ENCODE peak calls at places on chromosomes 16 and 17, in ten cellular contexts. D, R, S, E, I, K, F, W, N and B are unnamed samples.

GRCh38 chr16:31198207-31198882 is 4.2 kb downstream of the PYCARD start:
- DNase-seq in D (no peak), R (no peak), S (no peak), E (no peak), I (no peak), K (no peak), F (no peak), W (no peak), N (no peak), B (no peak)

GRCh38 chr17:302300-302698 is 50.3 kb downstream of the RPH3AL start:
- DNase-seq in D (no peak), R (no peak), S (no peak), E (no peak), I (no peak), K (no peak), F (no peak), W (no peak), N (no peak), B (no peak)

GRCh38 chr17:80028030-80028429 is 7.6 kb downstream of the TBC1D16 start:
- DNase-seq in D (no peak), R (no peak), S (no peak), E (no peak), I (no peak), K (no peak), F (no peak), W (no peak), N (no peak), B (no peak)

GRCh38 chr16:57305159-57305811 is 20.8 kb upstream of the PLLP start:
- DNase-seq in D (no peak), R (no peak), S (no peak), E (no peak), I (no peak), K (no peak), F (no peak), W (peak), N (no peak), B (no peak)

GRCh38 chr17:64326420-64327054 is 63.5 kb upstream of the TEX2 start:
- DNase-seq in D (peak), R (no peak), S (peak), E (peak), I (no peak), K (peak), F (no peak), W (peak), N (no peak), B (peak)

GRCh38 chr16:30649725-30650368 is 913 bp upstream of the PRR14 start:
- DNase-seq in D (no peak), R (no peak), S (no peak), E (no peak), I (no peak), K (peak), F (peak), W (no peak), N (no peak), B (no peak)

GRCh38 chr17:59356543-59357218 is 25.2 kb downstream of the YPEL2 start:
- DNase-seq in D (no peak), R (no peak), S (no peak), E (no peak), I (no peak), K (no peak), F (no peak), W (no peak), N (no peak), B (no peak)

GRCh38 chr17:6701719-6702118 is 11.4 kb downstream of the SLC13A5 start:
- DNase-seq in D (peak), R (peak), S (no peak), E (no peak), I (peak), K (no peak), F (peak), W (peak), N (peak), B (no peak)

GRCh38 chr16:68490829-68491575 is 42.7 kb upstream of the SMPD3 start:
- DNase-seq in D (no peak), R (peak), S (peak), E (no peak), I (no peak), K (no peak), F (no peak), W (no peak), N (peak), B (no peak)

GRCh38 chr16:21222495-21223337 is 10.8 kb upstream of the ANKS4B start:
- DNase-seq in D (no peak), R (no peak), S (no peak), E (no peak), I (no peak), K (no peak), F (no peak), W (no peak), N (no peak), B (no peak)

GRCh38 chr17:47735536-47736011 is 2.5 kb downstream of the TBX21 start:
- DNase-seq in D (no peak), R (no peak), S (no peak), E (no peak), I (no peak), K (no peak), F (peak), W (no peak), N (no peak), B (no peak)

GRCh38 chr17:35432176-35433074 is at the start of gene SLFN12:
- DNase-seq in D (no peak), R (no peak), S (peak), E (peak), I (no peak), K (no peak), F (peak), W (peak), N (peak), B (peak)

GRCh38 chr17:35429702-35430101 is 2.6 kb downstream of the SLFN12 start:
- DNase-seq in D (no peak), R (no peak), S (no peak), E (no peak), I (no peak), K (no peak), F (no peak), W (no peak), N (no peak), B (no peak)

GRCh38 chr17:35438433-35438832 is 6.1 kb upstream of the SLFN12 start:
- DNase-seq in D (no peak), R (no peak), S (no peak), E (no peak), I (no peak), K (no peak), F (no peak), W (no peak), N (no peak), B (no peak)

GRCh38 chr17:35428229-35428628 is 4.1 kb downstream of the SLFN12 start:
- DNase-seq in D (no peak), R (no peak), S (no peak), E (no peak), I (no peak), K (no peak), F (no peak), W (no peak), N (no peak), B (no peak)

GRCh38 chr17:35433075-35433894 is 985 bp upstream of the SLFN12 start:
- DNase-seq in D (no peak), R (no peak), S (peak), E (peak), I (no peak), K (peak), F (no peak), W (peak), N (peak), B (peak)
- TF ChIP-seq CTCF in D (no peak), R (no peak), S (no peak), E (peak), I (peak), K (no peak), F (no peak), W (no peak), N (peak), B (no peak)

GRCh38 chr16:4936181-4936990 is 562 bp downstream of the PPL start:
- DNase-seq in D (peak), R (no peak), S (no peak), E (no peak), I (no peak), K (no peak), F (peak), W (peak), N (no peak), B (no peak)
- TF ChIP-seq CTCF in D (peak), R (peak), S (no peak), E (peak), I (no peak), K (no peak), F (no peak), W (no peak), N (no peak), B (no peak)

DNA sequence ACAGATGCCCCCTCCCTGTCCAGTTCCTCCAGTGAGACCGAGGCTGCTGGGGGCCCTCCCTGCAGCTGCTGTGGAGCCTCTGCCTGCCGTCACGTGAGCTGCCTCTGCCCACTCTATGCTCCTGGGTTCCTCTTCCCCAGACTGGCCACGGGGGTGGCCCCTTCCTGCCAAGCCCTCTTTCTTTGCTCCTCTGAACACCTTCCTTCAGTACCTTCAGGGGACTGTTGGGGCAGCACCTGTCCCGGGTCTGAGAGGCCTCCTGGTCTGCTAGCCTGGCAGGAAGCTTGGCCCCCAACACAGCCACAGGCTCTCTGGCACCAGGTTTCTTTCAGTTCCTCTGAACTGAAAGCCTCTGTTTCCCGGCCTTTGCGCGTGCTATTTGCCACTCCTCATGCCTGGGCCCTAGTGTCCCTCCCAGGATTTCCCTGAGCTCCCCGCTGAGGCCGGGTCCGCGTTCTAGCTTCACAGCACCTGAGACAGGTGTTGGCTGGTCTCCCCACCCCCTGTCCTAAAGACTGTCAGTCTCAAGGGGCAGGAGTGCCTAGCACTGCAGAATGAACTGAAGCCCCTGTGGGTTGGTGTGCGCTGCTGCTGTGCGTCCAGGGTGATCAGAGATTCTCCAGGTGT is 6.6 kb upstream of the ATP6V0C start:
- DNase-seq in D (no peak), R (peak), S (no peak), E (no peak), I (no peak), K (peak), F (peak), W (no peak), N (no peak), B (peak)
- TF ChIP-seq CTCF in D (no peak), R (peak), S (no peak), E (no peak), I (no peak), K (no peak), F (peak), W (no peak), N (no peak), B (no peak)

DNA sequence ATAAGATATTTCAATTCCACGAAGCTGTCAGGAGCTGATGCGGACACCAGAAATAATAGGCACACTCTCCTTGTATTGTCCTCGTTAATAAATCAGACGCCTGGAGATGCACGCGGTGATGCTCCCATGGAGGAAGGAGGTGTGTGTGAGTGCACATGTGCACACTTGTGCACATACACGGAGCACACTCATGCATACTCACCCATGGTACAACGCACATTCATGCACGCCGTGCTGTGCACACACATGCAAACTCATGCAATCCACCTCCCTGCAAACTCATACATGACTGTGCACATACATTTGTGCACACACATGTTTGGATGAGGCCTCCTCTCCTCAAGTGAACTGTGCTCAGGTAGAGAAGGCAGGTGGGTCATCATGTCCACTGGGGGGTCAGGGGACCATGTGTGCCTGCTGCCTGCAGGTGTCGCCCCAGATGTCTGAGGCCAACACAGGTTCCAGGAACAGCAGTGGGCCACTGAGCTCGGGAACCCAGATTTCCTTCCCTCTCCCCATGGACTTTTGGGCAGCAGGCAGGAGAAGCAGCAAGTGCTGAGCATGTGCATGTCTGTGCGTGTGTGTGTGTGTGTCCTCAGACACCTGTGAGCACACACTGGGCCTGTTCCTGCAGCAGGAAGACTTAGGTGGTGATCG is 165.3 kb downstream of the SDK2 start:
- DNase-seq in D (no peak), R (no peak), S (no peak), E (no peak), I (no peak), K (no peak), F (no peak), W (no peak), N (no peak), B (no peak)
- TF ChIP-seq CTCF in D (peak), R (peak), S (no peak), E (no peak), I (no peak), K (no peak), F (no peak), W (no peak), N (no peak), B (no peak)

GRCh38 chr17:38579934-38580333 is 25.8 kb downstream of the SRCIN1 start:
- DNase-seq in D (peak), R (no peak), S (no peak), E (no peak), I (no peak), K (no peak), F (no peak), W (no peak), N (peak), B (no peak)
- TF ChIP-seq CTCF in D (peak), R (peak), S (no peak), E (peak), I (peak), K (peak), F (no peak), W (no peak), N (peak), B (no peak)